ENCODE peak calls at places on chromosome 21, in eight cellular contexts. One of them, this sample, is unnamed.

GRCh38 chr21:41048636-41049035 is 119.3 kb upstream of the BACE2 start:
- DNase-seq in testis: no peak
- DNase-seq in breast epithelium: no peak
- DNase-seq in A549: no peak
- DNase-seq in transverse colon: no peak
- DNase-seq in endothelial cell of umbilical vein: no peak
- DNase-seq in Peyer's patch: no peak
- DNase-seq in tibial nerve: no peak
- DNase-seq in this sample: no peak

GRCh38 chr21:40516336-40516735 is 330.6 kb downstream of the DSCAM start:
- DNase-seq in Peyer's patch: no peak
- DNase-seq in tibial nerve: peak
- DNase-seq in endothelial cell of umbilical vein: no peak
- DNase-seq in A549: no peak
- DNase-seq in breast epithelium: no peak
- DNase-seq in testis: peak
- DNase-seq in transverse colon: peak
- DNase-seq in this sample: no peak

GRCh38 chr21:17044696-17045095 is 468.1 kb upstream of the CXADR start:
- DNase-seq in Peyer's patch: no peak
- DNase-seq in A549: no peak
- DNase-seq in breast epithelium: no peak
- DNase-seq in endothelial cell of umbilical vein: no peak
- DNase-seq in transverse colon: no peak
- DNase-seq in tibial nerve: no peak
- DNase-seq in testis: no peak
- DNase-seq in this sample: no peak

GRCh38 chr21:38938343-38938742 is 132.6 kb downstream of the ETS2 start:
- DNase-seq in tibial nerve: no peak
- DNase-seq in transverse colon: no peak
- DNase-seq in A549: no peak
- DNase-seq in endothelial cell of umbilical vein: no peak
- DNase-seq in breast epithelium: no peak
- DNase-seq in Peyer's patch: no peak
- DNase-seq in testis: no peak
- DNase-seq in this sample: no peak

GRCh38 chr21:31875424-31876097 is 2.7 kb downstream of the HUNK start:
- DNase-seq in Peyer's patch: no peak
- DNase-seq in transverse colon: no peak
- DNase-seq in A549: no peak
- DNase-seq in endothelial cell of umbilical vein: no peak
- DNase-seq in testis: no peak
- DNase-seq in breast epithelium: no peak
- DNase-seq in tibial nerve: no peak
- DNase-seq in this sample: no peak

GRCh38 chr21:39004776-39005605 is 178.3 kb downstream of the PSMG1 start:
- DNase-seq in transverse colon: peak
- DNase-seq in endothelial cell of umbilical vein: peak
- DNase-seq in testis: no peak
- DNase-seq in A549: no peak
- DNase-seq in tibial nerve: no peak
- DNase-seq in breast epithelium: no peak
- DNase-seq in Peyer's patch: no peak
- DNase-seq in this sample: no peak

GRCh38 chr21:28991861-28992525 is 684 bp downstream of the LTN1 start:
- DNase-seq in breast epithelium: no peak
- DNase-seq in Peyer's patch: peak
- DNase-seq in endothelial cell of umbilical vein: no peak
- DNase-seq in A549: no peak
- DNase-seq in tibial nerve: no peak
- DNase-seq in testis: peak
- DNase-seq in transverse colon: no peak
- DNase-seq in this sample: no peak

GRCh38 chr21:20452935-20453334 is 545.3 kb upstream of the NCAM2 start:
- DNase-seq in transverse colon: no peak
- DNase-seq in endothelial cell of umbilical vein: no peak
- DNase-seq in testis: no peak
- DNase-seq in Peyer's patch: no peak
- DNase-seq in tibial nerve: no peak
- DNase-seq in A549: no peak
- DNase-seq in breast epithelium: no peak
- DNase-seq in this sample: no peak

GRCh38 chr21:26453258-26453657 is 119.8 kb downstream of the CYYR1 start:
- DNase-seq in tibial nerve: no peak
- DNase-seq in A549: no peak
- DNase-seq in transverse colon: no peak
- DNase-seq in endothelial cell of umbilical vein: no peak
- DNase-seq in breast epithelium: no peak
- DNase-seq in Peyer's patch: no peak
- DNase-seq in testis: no peak
- DNase-seq in this sample: no peak

GRCh38 chr21:34037446-34037845 is 35.9 kb upstream of the MRPS6 start:
- DNase-seq in Peyer's patch: no peak
- DNase-seq in tibial nerve: no peak
- DNase-seq in endothelial cell of umbilical vein: peak
- DNase-seq in breast epithelium: no peak
- DNase-seq in A549: no peak
- DNase-seq in testis: no peak
- DNase-seq in transverse colon: no peak
- DNase-seq in this sample: no peak
- TF ChIP-seq POLR2A in Peyer's patch: no peak
- TF ChIP-seq POLR2A in tibial nerve: no peak
- TF ChIP-seq POLR2A in endothelial cell of umbilical vein: no peak
- TF ChIP-seq POLR2A in breast epithelium: no peak
- TF ChIP-seq POLR2A in A549: no peak
- TF ChIP-seq POLR2A in testis: no peak
- TF ChIP-seq POLR2A in transverse colon: no peak
- TF ChIP-seq POLR2A in this sample: no peak

GRCh38 chr21:42941696-42942085 is 16.3 kb upstream of the ERVH48-1 start:
- DNase-seq in transverse colon: no peak
- DNase-seq in testis: no peak
- DNase-seq in A549: no peak
- DNase-seq in breast epithelium: no peak
- DNase-seq in endothelial cell of umbilical vein: no peak
- DNase-seq in tibial nerve: no peak
- DNase-seq in Peyer's patch: no peak
- DNase-seq in this sample: no peak

GRCh38 chr21:42942244-42942643 is 16.8 kb upstream of the ERVH48-1 start:
- DNase-seq in Peyer's patch: no peak
- DNase-seq in testis: no peak
- DNase-seq in breast epithelium: no peak
- DNase-seq in A549: no peak
- DNase-seq in tibial nerve: no peak
- DNase-seq in transverse colon: no peak
- DNase-seq in endothelial cell of umbilical vein: no peak
- DNase-seq in this sample: no peak

GRCh38 chr21:42937960-42938580 is 12.6 kb upstream of the ERVH48-1 start:
- DNase-seq in Peyer's patch: no peak
- DNase-seq in breast epithelium: peak
- DNase-seq in tibial nerve: no peak
- DNase-seq in A549: no peak
- DNase-seq in testis: no peak
- DNase-seq in endothelial cell of umbilical vein: no peak
- DNase-seq in transverse colon: no peak
- DNase-seq in this sample: no peak

DNA sequence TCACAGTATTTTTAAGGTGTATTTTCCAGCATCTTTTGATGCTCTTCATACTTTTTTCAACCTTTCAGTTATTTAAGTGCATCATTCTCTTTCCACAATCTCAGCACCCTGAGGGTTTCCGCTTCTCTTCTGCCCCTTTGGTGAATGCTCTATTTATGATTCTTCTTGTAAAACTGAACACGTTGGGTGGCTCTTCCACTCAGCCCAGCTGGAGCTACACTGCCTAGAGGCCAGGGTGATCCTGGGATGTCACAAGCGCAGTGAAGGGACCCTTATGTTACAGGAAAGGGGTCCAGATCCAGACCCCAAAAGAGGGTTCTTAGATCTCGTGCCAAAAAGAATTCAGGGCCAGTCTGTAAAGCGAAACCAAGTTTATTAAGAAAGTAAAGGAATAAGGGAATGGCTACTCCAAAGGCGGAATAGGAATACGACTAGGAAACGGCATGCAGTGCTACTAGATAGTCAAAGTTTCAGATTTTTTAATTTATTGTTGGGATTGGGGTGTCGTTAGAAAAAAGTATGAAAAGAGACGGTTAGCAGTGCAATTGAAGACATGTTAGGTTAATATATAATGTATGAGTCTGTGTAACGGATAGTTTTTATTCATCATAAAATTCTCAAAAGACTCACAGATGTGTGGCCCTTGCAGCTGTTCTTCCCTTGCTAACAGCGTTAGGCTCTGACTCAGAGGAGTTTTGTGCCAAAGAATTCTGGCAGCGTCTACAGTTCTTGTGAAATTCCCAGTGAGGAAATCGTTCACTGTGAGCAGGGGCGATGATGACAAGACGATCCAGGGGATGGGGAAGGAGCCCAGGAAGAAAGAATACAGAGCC is 14.4 kb upstream of the ERVH48-1 start:
- DNase-seq in breast epithelium: peak
- DNase-seq in endothelial cell of umbilical vein: peak
- DNase-seq in testis: peak
- DNase-seq in transverse colon: peak
- DNase-seq in tibial nerve: peak
- DNase-seq in Peyer's patch: peak
- DNase-seq in A549: peak
- DNase-seq in this sample: no peak
- H3K4me3 ChIP-seq in breast epithelium: no peak
- H3K4me3 ChIP-seq in endothelial cell of umbilical vein: no peak
- H3K4me3 ChIP-seq in testis: no peak
- H3K4me3 ChIP-seq in transverse colon: no peak
- H3K4me3 ChIP-seq in tibial nerve: no peak
- H3K4me3 ChIP-seq in Peyer's patch: no peak
- H3K4me3 ChIP-seq in A549: no peak
- H3K4me3 ChIP-seq in this sample: peak

GRCh38 chr21:45591619-45592207 is 49.5 kb upstream of the SLC19A1 start:
- DNase-seq in endothelial cell of umbilical vein: no peak
- DNase-seq in breast epithelium: no peak
- DNase-seq in Peyer's patch: no peak
- DNase-seq in tibial nerve: no peak
- DNase-seq in testis: no peak
- DNase-seq in transverse colon: no peak
- DNase-seq in A549: no peak
- DNase-seq in this sample: no peak

GRCh38 chr21:45594721-45595489 is 48.6 kb upstream of the PCBP3 start:
- DNase-seq in breast epithelium: no peak
- DNase-seq in endothelial cell of umbilical vein: no peak
- DNase-seq in transverse colon: no peak
- DNase-seq in Peyer's patch: no peak
- DNase-seq in A549: no peak
- DNase-seq in testis: no peak
- DNase-seq in tibial nerve: no peak
- DNase-seq in this sample: no peak

GRCh38 chr21:45592208-45592619 is 50.0 kb upstream of the SLC19A1 start:
- DNase-seq in endothelial cell of umbilical vein: no peak
- DNase-seq in transverse colon: peak
- DNase-seq in Peyer's patch: peak
- DNase-seq in A549: no peak
- DNase-seq in breast epithelium: peak
- DNase-seq in testis: no peak
- DNase-seq in tibial nerve: no peak
- DNase-seq in this sample: no peak

GRCh38 chr21:45592626-45593134 is 50.4 kb upstream of the SLC19A1 start:
- DNase-seq in breast epithelium: no peak
- DNase-seq in Peyer's patch: no peak
- DNase-seq in endothelial cell of umbilical vein: no peak
- DNase-seq in transverse colon: no peak
- DNase-seq in tibial nerve: no peak
- DNase-seq in testis: no peak
- DNase-seq in A549: no peak
- DNase-seq in this sample: no peak

DNA sequence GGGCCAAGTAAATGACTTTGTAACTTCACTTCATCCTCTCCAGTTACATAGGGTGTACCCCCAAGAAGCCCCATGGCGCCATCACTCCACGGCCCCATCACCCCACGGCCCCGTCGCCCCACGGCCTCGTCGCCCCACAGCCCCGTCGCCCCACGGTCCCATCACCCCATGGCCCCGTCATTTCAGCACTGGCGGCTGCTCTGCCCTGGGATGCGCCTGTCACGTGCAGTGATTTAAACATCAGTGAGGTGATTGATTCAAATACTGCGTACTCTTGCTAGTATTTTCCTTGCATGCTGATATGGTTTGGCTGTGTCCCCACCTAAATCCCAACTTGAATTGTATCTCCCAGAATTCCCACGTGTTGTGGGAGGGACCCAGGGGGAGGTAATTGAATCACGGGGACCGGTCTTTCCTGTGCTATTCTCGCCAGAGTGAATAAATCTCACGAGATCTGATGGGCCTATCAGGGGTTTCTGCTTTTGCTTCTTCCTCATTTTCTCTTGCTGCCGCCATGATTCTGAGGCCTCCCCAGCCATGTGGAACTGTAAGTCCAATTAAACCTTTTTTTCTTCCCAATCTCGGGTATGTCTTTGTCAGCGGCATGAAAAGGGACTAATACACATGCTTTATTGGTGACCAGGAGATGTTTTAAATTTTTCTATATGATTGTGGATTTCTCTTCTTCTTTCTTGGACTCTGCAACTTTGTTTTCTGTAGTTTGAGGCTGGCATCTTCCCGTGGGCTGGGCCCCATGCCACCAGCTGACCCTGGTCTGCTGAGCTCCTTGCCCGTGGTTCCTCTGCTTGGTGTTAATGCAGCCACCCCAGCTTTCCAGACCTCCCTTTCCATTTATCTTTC is 50.1 kb upstream of the PCBP3 start:
- DNase-seq in testis: peak
- DNase-seq in transverse colon: no peak
- DNase-seq in endothelial cell of umbilical vein: no peak
- DNase-seq in A549: no peak
- DNase-seq in Peyer's patch: no peak
- DNase-seq in tibial nerve: no peak
- DNase-seq in breast epithelium: no peak
- DNase-seq in this sample: no peak
- TF ChIP-seq POLR2A in testis: no peak
- TF ChIP-seq POLR2A in transverse colon: no peak
- TF ChIP-seq POLR2A in endothelial cell of umbilical vein: no peak
- TF ChIP-seq POLR2A in A549: no peak
- TF ChIP-seq POLR2A in Peyer's patch: no peak
- TF ChIP-seq POLR2A in tibial nerve: no peak
- TF ChIP-seq POLR2A in breast epithelium: no peak
- TF ChIP-seq POLR2A in this sample: no peak

DNA sequence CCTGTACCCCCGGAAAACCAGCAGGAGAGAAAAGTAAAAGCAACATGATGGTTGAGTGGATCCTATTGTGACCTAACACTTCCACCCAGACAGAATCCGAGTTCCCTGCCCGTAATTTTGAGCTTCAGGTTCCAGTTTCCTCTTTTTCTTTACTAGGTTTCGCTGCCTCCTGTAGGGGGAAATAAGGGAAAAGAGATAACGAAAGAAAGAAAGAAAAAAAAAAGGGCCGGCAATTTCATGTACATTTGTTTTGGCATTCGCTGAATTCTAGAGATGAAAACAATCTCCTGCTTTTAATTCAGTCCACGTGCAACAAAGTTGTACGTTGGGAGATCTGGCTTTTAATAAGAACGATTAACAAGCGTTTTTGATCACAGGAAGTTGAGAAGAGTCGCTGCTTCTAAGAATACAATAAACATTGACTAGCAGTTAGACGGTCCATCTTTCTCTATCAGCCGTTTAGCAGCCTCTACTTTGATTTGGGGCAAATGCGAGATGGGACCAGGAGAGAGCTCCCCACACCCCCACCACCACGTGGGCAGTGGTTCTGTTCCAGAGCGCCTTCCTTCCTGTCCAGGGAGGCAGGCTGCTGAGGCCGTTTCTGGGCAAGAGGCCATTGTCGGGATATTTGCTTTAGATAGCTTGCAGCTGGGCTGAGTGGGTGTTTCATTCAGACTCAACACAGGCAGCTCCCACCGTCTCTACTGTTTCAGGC is 155.9 kb upstream of the RUNX1 start:
- DNase-seq in tibial nerve: no peak
- DNase-seq in testis: peak
- DNase-seq in Peyer's patch: peak
- DNase-seq in endothelial cell of umbilical vein: peak
- DNase-seq in A549: no peak
- DNase-seq in breast epithelium: no peak
- DNase-seq in transverse colon: peak
- DNase-seq in this sample: no peak
- H3K4me3 ChIP-seq in tibial nerve: peak
- H3K4me3 ChIP-seq in testis: no peak
- H3K4me3 ChIP-seq in Peyer's patch: no peak
- H3K4me3 ChIP-seq in endothelial cell of umbilical vein: peak
- H3K4me3 ChIP-seq in A549: no peak
- H3K4me3 ChIP-seq in breast epithelium: peak
- H3K4me3 ChIP-seq in transverse colon: no peak
- H3K4me3 ChIP-seq in this sample: no peak